ENCODE peak calls at places on chromosomes 5 and 9, in seven cellular contexts. M is mesendoderm, W is IMR-90, Z is H9, L is H1, N is neuronal stem cell, H is mesenchymal stem cell. J is an unnamed sample.

GRCh38 chr9:120187758-120188157 is 392.2 kb downstream of the CDK5RAP2 start:
- DNase-seq in M (no peak), W (no peak), Z (peak), L (no peak), N (no peak), H (no peak), J (no peak)

GRCh38 chr5:132057498-132058255 is 2.8 kb upstream of the IL3 start:
- DNase-seq in M (no peak), W (no peak), Z (peak), L (no peak), N (no peak), H (no peak), J (no peak)

GRCh38 chr5:10704949-10705621 is 55.9 kb downstream of the DAP start:
- DNase-seq in M (peak), W (peak), Z (no peak), L (no peak), N (no peak), H (peak), J (peak)

GRCh38 chr9:36441966-36442365 is 41.9 kb upstream of the RNF38 start:
- DNase-seq in M (peak), W (no peak), Z (no peak), L (no peak), N (no peak), H (no peak), J (peak)

GRCh38 chr5:154603978-154604679 is 126.1 kb upstream of the HAND1 start:
- DNase-seq in M (peak), W (peak), Z (peak), L (no peak), N (no peak), H (peak), J (peak)

GRCh38 chr5:125584119-125584518 is 837.7 kb upstream of the ZNF608 start:
- DNase-seq in M (no peak), W (no peak), Z (no peak), L (no peak), N (no peak), H (no peak), J (no peak)

GRCh38 chr9:90099262-90099982 is 494.6 kb downstream of the GADD45G start:
- DNase-seq in M (peak), W (peak), Z (no peak), L (no peak), N (no peak), H (peak), J (no peak)

GRCh38 chr9:126673689-126674364 is 60.1 kb downstream of the LMX1B start:
- DNase-seq in M (no peak), W (peak), Z (no peak), L (no peak), N (no peak), H (peak), J (no peak)

GRCh38 chr9:96217358-96217755 is 84.6 kb downstream of the HSD17B3 start:
- DNase-seq in M (peak), W (no peak), Z (no peak), L (no peak), N (peak), H (peak), J (no peak)

GRCh38 chr9:78031271-78031825 is at the start of gene GNAQ:
- DNase-seq in M (no peak), W (peak), Z (no peak), L (no peak), N (peak), H (no peak), J (no peak)

GRCh38 chr5:108380531-108381021 is 1.3 kb downstream of the FBXL17 start:
- DNase-seq in M (peak), W (peak), Z (peak), L (no peak), N (peak), H (peak), J (peak)

GRCh38 chr5:17217421-17218352 is at the start of gene BASP1:
- DNase-seq in M (peak), W (peak), Z (peak), L (no peak), N (peak), H (peak), J (peak)

GRCh38 chr5:139574641-139575312 is 13.6 kb downstream of the UBE2D2 start:
- DNase-seq in M (peak), W (peak), Z (no peak), L (no peak), N (no peak), H (peak), J (peak)

GRCh38 chr5:142697846-142698245 is 12.0 kb upstream of the FGF1 start:
- DNase-seq in M (no peak), W (peak), Z (no peak), L (no peak), N (no peak), H (peak), J (no peak)

GRCh38 chr5:134083517-134083916 is 31.0 kb upstream of the TCF7 start:
- DNase-seq in M (no peak), W (peak), Z (no peak), L (no peak), N (no peak), H (no peak), J (no peak)

GRCh38 chr9:96047116-96047639 is 171.7 kb downstream of the ERCC6L2 start:
- DNase-seq in M (no peak), W (no peak), Z (no peak), L (no peak), N (no peak), H (no peak), J (no peak)

GRCh38 chr9:134403682-134404301 is 77.5 kb downstream of the RXRA start:
- DNase-seq in M (no peak), W (peak), Z (no peak), L (no peak), N (no peak), H (peak), J (no peak)

GRCh38 chr5:17365326-17365725 is 132.7 kb upstream of the TAF11L2 start:
- DNase-seq in M (no peak), W (peak), Z (no peak), L (no peak), N (no peak), H (no peak), J (no peak)

GRCh38 chr9:4490705-4491620 is 695 bp downstream of the SLC1A1 start:
- DNase-seq in M (peak), W (no peak), Z (no peak), L (no peak), N (no peak), H (peak), J (no peak)

GRCh38 chr5:127306647-127307046 is 16.1 kb downstream of the MEGF10 start:
- DNase-seq in M (no peak), W (no peak), Z (no peak), L (no peak), N (no peak), H (no peak), J (no peak)

GRCh38 chr5:38258037-38258318 is 381 bp upstream of the EGFLAM start:
- DNase-seq in M (peak), W (no peak), Z (no peak), L (no peak), N (no peak), H (no peak), J (no peak)

GRCh38 chr5:74275204-74275992 is 365.1 kb downstream of the ENC1 start:
- DNase-seq in M (no peak), W (no peak), Z (no peak), L (no peak), N (no peak), H (no peak), J (peak)

GRCh38 chr5:102313907-102314306 is 17.8 kb upstream of the SLCO4C1 start:
- DNase-seq in M (peak), W (no peak), Z (no peak), L (no peak), N (no peak), H (no peak), J (peak)

GRCh38 chr5:54135042-54135441 is 175.3 kb downstream of the ARL15 start:
- DNase-seq in M (peak), W (peak), Z (no peak), L (no peak), N (no peak), H (peak), J (no peak)

GRCh38 chr9:132147331-132147730 is 14.5 kb upstream of the NTNG2 start:
- DNase-seq in M (no peak), W (no peak), Z (no peak), L (no peak), N (no peak), H (no peak), J (no peak)

GRCh38 chr9:133715295-133715865 is 22.8 kb downstream of the SARDH start:
- DNase-seq in M (no peak), W (peak), Z (peak), L (no peak), N (no peak), H (peak), J (peak)

GRCh38 chr9:117466111-117466510 is 51.3 kb upstream of the ASTN2 start:
- DNase-seq in M (no peak), W (no peak), Z (no peak), L (no peak), N (no peak), H (no peak), J (no peak)

GRCh38 chr9:81636280-81636653 is 53.1 kb downstream of the TLE1 start:
- DNase-seq in M (peak), W (no peak), Z (no peak), L (no peak), N (no peak), H (no peak), J (no peak)

GRCh38 chr5:18394154-18394804 is 760.0 kb downstream of the TAF11L14 start:
- DNase-seq in M (peak), W (peak), Z (peak), L (peak), N (peak), H (peak), J (peak)

GRCh38 chr5:174205939-174206338 is 160.4 kb downstream of the NSG2 start:
- DNase-seq in M (no peak), W (no peak), Z (no peak), L (no peak), N (no peak), H (no peak), J (no peak)

GRCh38 chr5:174210927-174211326 is 165.4 kb downstream of the NSG2 start:
- DNase-seq in M (no peak), W (no peak), Z (no peak), L (no peak), N (no peak), H (no peak), J (no peak)
- H3K18ac ChIP-seq in M (no peak), W (no peak), Z (no peak), L (no peak), N (no peak), H (no peak), J (no peak)

GRCh38 chr5:168296687-168297086 is 5.2 kb downstream of the WWC1 start:
- DNase-seq in M (peak), W (no peak), Z (no peak), L (no peak), N (no peak), H (no peak), J (no peak)
- H3K18ac ChIP-seq in M (no peak), W (no peak), Z (no peak), L (no peak), N (no peak), H (no peak), J (no peak)

DNA sequence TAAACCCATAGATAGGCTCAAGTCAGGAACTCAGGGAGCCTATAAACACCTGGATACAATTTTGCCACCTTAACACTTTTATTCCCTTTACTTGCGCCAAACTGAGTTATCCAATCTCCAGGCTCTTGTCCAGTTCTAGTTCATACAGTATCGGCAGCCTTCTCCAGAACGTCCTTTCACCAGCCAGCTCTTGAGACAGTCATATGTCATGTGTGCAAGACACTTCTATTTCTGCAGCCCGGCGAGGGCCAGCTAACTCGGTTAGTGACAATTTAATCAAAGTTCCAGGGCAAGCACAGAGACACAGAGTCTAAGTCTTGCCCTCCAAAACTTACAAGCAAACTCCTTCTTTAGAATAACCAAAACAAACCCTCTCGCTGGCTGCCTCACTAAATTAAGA is 12.9 kb downstream of the ABCA1 start:
- DNase-seq in M (no peak), W (no peak), Z (no peak), L (no peak), N (no peak), H (no peak), J (no peak)
- H3K18ac ChIP-seq in M (peak), W (no peak), Z (no peak), L (no peak), N (no peak), H (no peak), J (no peak)

GRCh38 chr9:76399831-76400230 is 5.6 kb upstream of the RFK start:
- DNase-seq in M (no peak), W (no peak), Z (no peak), L (no peak), N (no peak), H (no peak), J (no peak)
- H3K18ac ChIP-seq in M (no peak), W (no peak), Z (no peak), L (no peak), N (no peak), H (no peak), J (no peak)

GRCh38 chr5:123095694-123096120 is 6.7 kb downstream of the PRDM6 start:
- DNase-seq in M (no peak), W (no peak), Z (no peak), L (no peak), N (no peak), H (no peak), J (no peak)

GRCh38 chr5:123098767-123099513 is 9.9 kb downstream of the PRDM6 start:
- DNase-seq in M (peak), W (no peak), Z (no peak), L (no peak), N (no peak), H (peak), J (peak)

GRCh38 chr5:123097483-123097870 is 8.4 kb downstream of the PRDM6 start:
- DNase-seq in M (no peak), W (no peak), Z (no peak), L (no peak), N (no peak), H (no peak), J (no peak)

GRCh38 chr5:123099514-123100151 is 10.6 kb downstream of the PRDM6 start:
- DNase-seq in M (peak), W (no peak), Z (peak), L (no peak), N (no peak), H (peak), J (peak)

GRCh38 chr5:123097871-123098735 is 9.1 kb downstream of the PRDM6 start:
- DNase-seq in M (peak), W (no peak), Z (no peak), L (no peak), N (no peak), H (no peak), J (no peak)
- H3K18ac ChIP-seq in M (no peak), W (no peak), Z (no peak), L (no peak), N (peak), H (no peak), J (no peak)

DNA sequence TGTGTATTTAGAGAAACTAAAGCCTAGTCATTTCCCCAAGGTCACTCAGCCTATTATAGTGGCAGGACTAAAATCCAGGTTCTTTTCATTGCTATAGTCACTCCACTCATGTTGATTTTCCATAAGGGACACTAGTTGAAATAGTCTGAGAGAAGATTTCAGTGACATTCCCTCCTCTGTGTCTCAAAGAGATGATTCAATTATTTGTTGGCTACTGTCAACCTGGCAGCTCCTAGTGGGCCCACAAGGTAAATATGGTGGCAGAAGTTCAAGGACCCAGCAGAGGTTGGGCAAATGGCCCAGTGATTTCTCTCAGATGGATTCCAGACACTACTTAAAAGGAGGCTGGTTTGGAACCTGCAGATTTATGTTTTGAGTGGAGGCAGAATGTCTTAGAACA is 48.1 kb downstream of the G3BP1 start:
- DNase-seq in M (no peak), W (no peak), Z (no peak), L (no peak), N (no peak), H (no peak), J (no peak)
- H3K18ac ChIP-seq in M (no peak), W (no peak), Z (no peak), L (no peak), N (no peak), H (no peak), J (no peak)

DNA sequence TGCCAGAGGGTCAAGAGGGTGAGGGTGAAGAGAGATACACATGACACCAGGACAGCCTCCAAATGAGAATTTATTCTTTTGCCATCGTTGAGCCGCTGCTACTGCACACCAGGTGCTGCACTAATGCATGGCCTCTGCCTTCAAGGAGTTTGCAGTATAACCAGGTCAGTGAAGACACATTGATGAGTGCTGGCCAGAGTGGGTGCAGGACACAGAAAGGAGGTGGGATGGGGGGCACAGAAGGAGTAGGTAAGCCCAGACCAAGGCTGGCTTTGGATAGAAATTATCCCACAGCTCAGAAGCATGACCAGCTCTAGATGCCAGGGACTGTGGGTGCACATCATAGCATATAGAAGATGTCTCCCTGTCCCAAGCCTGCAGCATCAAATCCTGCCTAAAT is 38.0 kb downstream of the FOXI1 start:
- DNase-seq in M (no peak), W (no peak), Z (no peak), L (no peak), N (no peak), H (no peak), J (no peak)
- H3K18ac ChIP-seq in M (no peak), W (no peak), Z (no peak), L (no peak), N (no peak), H (no peak), J (no peak)

GRCh38 chr5:79047199-79047598 is 22.3 kb downstream of the DMGDH start:
- DNase-seq in M (no peak), W (no peak), Z (no peak), L (no peak), N (no peak), H (no peak), J (no peak)
- H3K18ac ChIP-seq in M (no peak), W (no peak), Z (no peak), L (no peak), N (no peak), H (no peak), J (no peak)

GRCh38 chr9:138013836-138014569 is 136.4 kb downstream of the CACNA1B start:
- DNase-seq in M (no peak), W (no peak), Z (no peak), L (no peak), N (no peak), H (no peak), J (peak)

GRCh38 chr9:138016406-138017187 is 139.0 kb downstream of the CACNA1B start:
- DNase-seq in M (no peak), W (no peak), Z (no peak), L (no peak), N (no peak), H (no peak), J (no peak)

GRCh38 chr9:138015021-138015829 is 137.6 kb downstream of the CACNA1B start:
- DNase-seq in M (no peak), W (no peak), Z (no peak), L (no peak), N (no peak), H (no peak), J (no peak)

GRCh38 chr9:138011951-138012500 is 134.4 kb downstream of the CACNA1B start:
- DNase-seq in M (no peak), W (no peak), Z (no peak), L (no peak), N (no peak), H (no peak), J (no peak)

DNA sequence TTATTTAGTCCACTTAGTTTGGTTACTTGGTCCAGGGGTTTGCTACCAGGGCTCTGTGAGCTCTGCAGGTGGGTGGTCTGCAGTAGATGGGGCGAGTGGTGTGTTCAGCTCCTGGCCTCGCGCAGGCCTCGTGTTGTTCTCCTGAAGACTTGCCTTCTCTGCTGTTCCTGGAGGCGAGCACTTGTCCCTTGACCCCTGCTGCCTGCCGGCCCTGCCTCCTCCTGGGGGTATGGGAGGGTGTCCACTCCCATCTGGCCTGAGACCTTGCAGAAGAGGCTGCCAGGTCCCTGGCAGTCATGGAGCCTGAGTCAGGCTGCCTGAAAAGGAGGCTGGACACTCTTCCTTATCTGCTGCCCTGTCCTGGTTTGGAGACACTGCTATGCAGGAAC is 137.0 kb downstream of the CACNA1B start:
- DNase-seq in M (no peak), W (no peak), Z (no peak), L (no peak), N (no peak), H (no peak), J (no peak)
- H3K18ac ChIP-seq in M (no peak), W (no peak), Z (no peak), L (no peak), N (no peak), H (no peak), J (no peak)

J was measured in trophoblast cell.